ENCODE peak calls at places on chromosome 16, in seven cellular contexts. C, P, H, M, K, X and B are unnamed samples.

GRCh38 chr16:1745181-1745899 is 26.0 kb downstream of the NME3 start:
- DNase-seq in C (no peak), P (peak; percentile 29), H (no peak), M (no peak), K (peak; percentile 79), X (no peak), B (no peak)

GRCh38 chr16:2224183-2224486 is 744 bp downstream of the E4F1 start:
- DNase-seq in C (no peak), P (peak; percentile 11), H (no peak), M (no peak), K (peak; percentile 49), X (peak; percentile 61), B (no peak)

GRCh38 chr16:9943121-9943520 is 239.1 kb downstream of the GRIN2A start:
- DNase-seq in C (no peak), P (no peak), H (no peak), M (no peak), K (no peak), X (no peak), B (no peak)

GRCh38 chr16:1890024-1890700 is 18.2 kb upstream of the MEIOB start:
- DNase-seq in C (no peak), P (no peak), H (no peak), M (no peak), K (no peak), X (no peak), B (no peak)

GRCh38 chr16:50065241-50065623 is 538 bp upstream of the HEATR3 start:
- DNase-seq in C (no peak), P (no peak), H (no peak), M (no peak), K (no peak), X (no peak), B (no peak)

GRCh38 chr16:27761816-27762215 is 211.9 kb downstream of the KATNIP start:
- DNase-seq in C (no peak), P (no peak), H (no peak), M (no peak), K (no peak), X (no peak), B (no peak)

GRCh38 chr16:75023019-75023418 is 24.2 kb downstream of the ZNRF1 start:
- DNase-seq in C (no peak), P (no peak), H (no peak), M (no peak), K (no peak), X (no peak), B (no peak)

GRCh38 chr16:70162041-70162451 is 11.5 kb upstream of the CLEC18C start:
- DNase-seq in C (no peak), P (no peak), H (no peak), M (no peak), K (peak; percentile 62), X (peak; percentile 64), B (peak; percentile 18)

GRCh38 chr16:72853575-72853974 is 194.4 kb downstream of the ZFHX3 start:
- DNase-seq in C (no peak), P (no peak), H (no peak), M (no peak), K (no peak), X (no peak), B (no peak)

GRCh38 chr16:6146874-6147425 is 1049.4 kb upstream of the EEF2KMT start:
- DNase-seq in C (no peak), P (no peak), H (no peak), M (no peak), K (no peak), X (no peak), B (no peak)

GRCh38 chr16:14501331-14502255 is 128.5 kb downstream of the PARN start:
- DNase-seq in C (peak; percentile 85), P (peak; percentile 88), H (peak; percentile 74), M (peak; percentile 91), K (peak; percentile 97), X (peak; percentile 95), B (peak; percentile 89)

GRCh38 chr16:88533945-88534641 is 36.1 kb upstream of the ZC3H18 start:
- DNase-seq in C (no peak), P (no peak), H (peak; percentile 84), M (peak; percentile 83), K (peak; percentile 54), X (peak; percentile 76), B (no peak)

GRCh38 chr16:50263940-50264929 is 2.1 kb upstream of the ADCY7 start:
- DNase-seq in C (no peak), P (no peak), H (no peak), M (no peak), K (peak; percentile 66), X (peak; percentile 48), B (no peak)

GRCh38 chr16:28181557-28181914 is 30.2 kb downstream of the XPO6 start:
- DNase-seq in C (peak; percentile 43), P (peak; percentile 79), H (peak; percentile 65), M (peak; percentile 32), K (peak; percentile 95), X (peak; percentile 71), B (peak; percentile 95)

GRCh38 chr16:21338537-21339268 is 60.6 kb upstream of the CRYM start:
- DNase-seq in C (no peak), P (no peak), H (no peak), M (no peak), K (no peak), X (no peak), B (no peak)

GRCh38 chr16:370443-370842 is at the start of gene MRPL28:
- DNase-seq in C (peak; percentile 91), P (peak; percentile 84), H (peak; percentile 98), M (peak; percentile 95), K (peak; percentile 97), X (peak; percentile 94), B (peak; percentile 72)

GRCh38 chr16:5615868-5616642 is 518.5 kb upstream of the EEF2KMT start:
- DNase-seq in C (peak; percentile 6), P (no peak), H (peak; percentile 64), M (no peak), K (no peak), X (peak; percentile 58), B (no peak)

GRCh38 chr16:17106243-17106791 is 364.4 kb downstream of the XYLT1 start:
- DNase-seq in C (no peak), P (no peak), H (no peak), M (no peak), K (no peak), X (no peak), B (no peak)

GRCh38 chr16:74596586-74596985 is 10.3 kb downstream of the GLG1 start:
- DNase-seq in C (no peak), P (no peak), H (no peak), M (no peak), K (no peak), X (no peak), B (no peak)

GRCh38 chr16:83015871-83016270 is 389.1 kb downstream of the CDH13 start:
- DNase-seq in C (no peak), P (peak; percentile 47), H (no peak), M (no peak), K (peak; percentile 69), X (no peak), B (no peak)

GRCh38 chr16:3461120-3461519 is 17.6 kb downstream of the NAA60 start:
- DNase-seq in C (no peak), P (no peak), H (peak; percentile 47), M (no peak), K (no peak), X (no peak), B (no peak)
- TF ChIP-seq CTCF in C (no peak), P (no peak), H (no peak), M (no peak), K (no peak), X (no peak), B (peak; percentile 31)

DNA sequence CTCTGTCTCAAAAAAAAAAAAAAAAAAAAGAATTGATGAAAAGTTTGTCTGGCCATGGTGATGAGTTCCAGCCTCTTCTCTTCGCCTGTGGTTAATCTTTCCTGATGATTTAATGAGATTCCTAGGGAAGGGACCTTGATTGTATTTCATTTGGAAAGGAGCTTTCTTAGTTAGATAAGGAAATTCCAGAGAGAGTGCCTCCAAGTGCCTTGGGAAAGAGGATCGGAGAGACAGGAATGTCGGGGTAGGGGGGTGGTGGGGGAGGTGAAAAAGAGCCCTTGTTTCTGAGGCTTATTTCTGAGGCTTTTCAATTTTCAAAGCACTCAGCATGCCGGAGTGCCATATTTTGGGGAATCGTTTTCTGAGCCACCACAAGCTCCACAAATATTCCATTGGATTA is 93.2 kb upstream of the SIAH1 start:
- DNase-seq in C (no peak), P (no peak), H (no peak), M (no peak), K (peak; percentile 19), X (no peak), B (no peak)
- H3K4me3 ChIP-seq in C (no peak overlapping the region), P (no peak overlapping the region), H (no peak overlapping the region), M (no peak overlapping the region), K (no peak overlapping the region), X (no peak overlapping the region), B (no peak overlapping the region)

GRCh38 chr16:65468121-65468520 is 346.3 kb upstream of the CDH11 start:
- DNase-seq in C (no peak), P (no peak), H (no peak), M (no peak), K (no peak), X (no peak), B (no peak)

GRCh38 chr16:65469116-65469515 is 347.3 kb upstream of the CDH11 start:
- DNase-seq in C (no peak), P (no peak), H (no peak), M (no peak), K (peak; percentile 20), X (no peak), B (no peak)

GRCh38 chr16:65476556-65476955 is 354.7 kb upstream of the CDH11 start:
- DNase-seq in C (no peak), P (no peak), H (no peak), M (no peak), K (no peak), X (no peak), B (no peak)

GRCh38 chr16:65473699-65474098 is 351.8 kb upstream of the CDH11 start:
- DNase-seq in C (no peak), P (no peak), H (no peak), M (no peak), K (no peak), X (no peak), B (no peak)
- TF ChIP-seq CTCF in C (no peak), P (no peak), H (no peak), M (no peak), K (no peak), X (no peak), B (no peak)

DNA sequence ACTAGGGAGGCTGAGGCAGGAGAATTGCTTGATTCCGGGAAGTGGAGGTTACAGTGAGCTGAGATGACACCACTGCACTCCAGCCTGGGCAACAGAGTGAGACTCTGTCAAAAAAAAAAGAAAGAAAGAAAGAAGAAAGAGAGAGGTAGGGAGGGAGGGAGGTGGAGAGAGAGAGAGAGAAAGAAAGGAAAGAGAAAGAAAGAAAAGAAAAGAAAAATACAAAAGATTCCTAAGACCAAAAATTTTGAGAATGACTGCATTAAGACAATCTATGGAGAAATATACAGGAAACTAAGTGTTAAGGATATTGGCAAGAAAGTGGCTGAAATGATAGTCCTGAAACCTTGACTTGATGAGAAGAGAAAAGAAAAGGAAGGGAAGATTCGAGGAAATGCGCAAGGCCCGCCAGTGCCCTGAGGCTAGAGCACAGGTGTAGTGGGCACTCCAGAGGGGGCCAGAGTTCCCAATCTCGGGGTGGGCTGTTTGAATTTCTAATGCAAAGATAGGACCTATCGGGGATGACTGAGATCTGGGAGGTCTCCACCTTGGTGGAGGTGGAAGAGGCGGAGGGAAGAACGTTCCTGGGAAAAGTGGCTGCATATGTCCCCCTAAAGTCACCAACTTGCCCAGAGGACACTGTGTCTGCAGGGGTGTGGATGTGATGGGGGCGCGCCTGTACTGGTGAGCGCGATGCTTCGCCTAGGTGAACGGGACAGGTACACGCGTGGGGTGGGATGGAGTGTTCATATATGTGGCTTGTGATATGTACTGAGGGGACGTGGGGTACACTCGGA is 654 bp upstream of the SCNN1B start:
- DNase-seq in C (no peak), P (no peak), H (no peak), M (no peak), K (no peak), X (no peak), B (no peak)
- H3K4me3 ChIP-seq in C (no peak overlapping the region), P (no peak overlapping the region), H (no peak overlapping the region), M (no peak overlapping the region), K (no peak overlapping the region), X (peak overlapping the region; percentile 42), B (no peak overlapping the region)